ENCODE peak calls at places on chromosomes 1 and 21, in four cellular contexts. U is endothelial cell of umbilical vein; F is heart left ventricle; O is CD4-positive, CD25-positive, alpha-beta regulatory T cell. J is an unnamed sample. For H3K27me3, the result is how much of the 10 kb centered on the place peaks cover.

GRCh38 chr1:220281159-220281574 is 8.9 kb upstream of the RAB3GAP2 start:
- DNase-seq in O (no peak), U (peak), F (no peak), J (no peak)

GRCh38 chr21:34526618-34527290 is 14.7 kb upstream of the KCNE1 start:
- DNase-seq in O (peak), U (peak), F (peak), J (peak)

GRCh38 chr1:87131809-87132663 is 196.6 kb upstream of the LMO4 start:
- DNase-seq in U (peak), O (peak), F (peak), J (peak)

GRCh38 chr21:42530167-42530518 is 16.5 kb downstream of the SLC37A1 start:
- DNase-seq in O (no peak), U (no peak), F (no peak), J (no peak)

GRCh38 chr1:236795757-236796719 is 946 bp downstream of the MTR start:
- DNase-seq in O (peak), F (no peak), U (peak), J (no peak)

GRCh38 chr1:55214214-55214902 is 806 bp downstream of the USP24 start:
- DNase-seq in O (peak), F (peak), U (peak), J (no peak)

GRCh38 chr1:37676281-37677243 is 15.8 kb upstream of the CDCA8 start:
- DNase-seq in F (no peak), U (no peak), O (no peak), J (no peak)

GRCh38 chr1:2345297-2346075 is 45.9 kb downstream of the MORN1 start:
- DNase-seq in F (no peak), O (no peak), U (no peak), J (no peak)

GRCh38 chr1:17844146-17844826 is 89.2 kb downstream of the ACTL8 start:
- DNase-seq in U (no peak), O (no peak), F (no peak), J (no peak)

GRCh38 chr1:35708179-35708891 is 10.3 kb downstream of the C1orf216 start:
- DNase-seq in O (peak), U (no peak), F (no peak), J (no peak)

GRCh38 chr21:30408782-30409494 is 13.1 kb downstream of the KRTAP13-1 start:
- DNase-seq in O (peak), U (no peak), F (peak), J (no peak)

DNA sequence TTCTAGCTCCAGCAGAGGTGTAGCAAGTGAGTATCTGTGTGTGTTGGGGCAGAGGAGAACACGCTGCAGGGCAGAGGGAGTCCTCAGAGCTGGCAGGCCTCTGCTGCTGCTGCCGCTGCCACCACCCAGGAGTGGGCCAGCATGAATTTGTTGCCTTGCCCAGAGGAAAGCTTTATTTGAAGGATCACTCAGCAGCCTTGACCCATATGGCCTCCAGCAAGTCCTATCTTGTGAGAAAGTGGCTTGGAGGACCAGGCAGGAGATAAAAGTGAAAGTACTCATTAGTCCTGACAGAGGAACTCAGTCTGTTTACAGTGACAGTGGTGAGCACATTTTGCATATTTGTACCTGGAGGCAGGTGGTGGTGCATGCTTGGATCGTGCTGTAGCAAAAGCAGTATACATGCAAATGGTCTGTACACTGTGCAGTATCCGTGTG is 3.1 kb downstream of the TRAF5 start:
- DNase-seq in F (no peak), O (peak), U (no peak), J (no peak)
- H3K4me3 ChIP-seq in F (no peak), O (peak), U (no peak), J (no peak)

GRCh38 chr1:184754479-184755225 is at the start of gene EDEM3:
- DNase-seq in F (peak), O (peak), U (peak), J (peak)
- H3K27ac ChIP-seq in F (peak), O (peak), U (peak), J (peak)

DNA sequence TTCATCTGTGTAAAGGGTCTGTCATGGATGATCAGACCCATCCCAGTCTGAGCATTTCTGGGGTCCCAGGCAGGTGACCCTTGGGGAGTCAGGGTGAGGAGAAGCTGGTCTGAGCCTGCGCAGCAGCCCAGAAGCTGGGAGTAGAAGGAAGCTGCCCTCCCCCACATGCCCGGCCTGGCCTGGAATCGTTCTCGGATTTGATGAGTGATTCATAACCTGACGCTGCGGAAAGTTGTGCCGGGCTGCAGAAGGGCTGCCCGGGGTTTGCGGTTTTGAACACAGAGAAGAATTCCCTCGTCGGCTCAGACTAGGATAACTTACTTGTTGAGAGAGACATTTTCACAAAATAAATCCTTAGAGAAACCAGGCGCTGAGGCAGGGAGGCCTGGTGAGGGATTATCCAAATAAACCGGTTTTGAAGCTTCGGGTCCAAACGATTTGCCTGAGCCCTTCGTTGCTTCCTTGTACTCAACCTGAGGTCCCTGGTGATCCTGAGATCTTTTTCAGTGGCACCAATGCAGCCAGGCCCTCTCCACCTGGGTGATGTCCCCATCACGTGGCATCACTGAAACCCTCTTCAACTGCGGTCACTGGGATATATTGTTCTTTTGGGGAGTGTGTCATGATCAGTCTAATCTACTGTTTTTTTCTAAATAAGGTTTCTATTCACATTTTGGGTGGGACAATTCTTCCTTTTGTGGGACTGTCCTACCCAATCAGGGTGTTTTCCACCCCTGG is 29.2 kb downstream of the EPHB2 start:
- DNase-seq in O (no peak), F (no peak), U (peak), J (peak)
- H3K27me3 ChIP-seq in O (under half), F (under half), U (under half), J (under half)

GRCh38 chr1:113813218-113813617 is 942 bp upstream of the RSBN1 start:
- DNase-seq in U (no peak), O (no peak), F (no peak), J (no peak)
- H3K4me3 ChIP-seq in U (no peak), O (peak), F (no peak), J (no peak)

DNA sequence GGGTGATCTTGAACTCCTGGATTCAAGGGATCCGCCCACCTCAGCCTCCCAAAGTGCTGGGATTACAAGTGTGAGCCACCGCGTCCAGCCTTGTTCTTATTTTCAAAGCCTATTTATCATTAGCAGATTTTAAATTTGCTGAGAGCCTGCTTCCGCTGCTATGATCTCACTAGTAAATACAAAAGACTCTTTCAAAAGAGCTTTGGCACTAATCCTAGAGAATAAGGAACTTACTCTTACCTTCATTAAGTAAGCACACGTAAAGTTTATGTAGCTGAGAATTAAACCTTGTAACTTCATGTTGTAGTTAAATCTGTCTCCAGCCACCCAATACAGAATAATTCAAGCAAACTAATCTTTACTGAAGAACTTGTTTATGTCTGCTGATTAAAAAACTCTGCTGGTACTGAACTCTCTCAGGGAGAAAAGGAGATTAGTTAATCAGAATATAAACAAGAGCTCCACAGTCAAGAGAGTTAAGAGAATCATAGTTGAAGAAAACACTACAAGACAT is 72.3 kb downstream of the RUSC1 start:
- DNase-seq in O (no peak), U (no peak), F (no peak), J (peak)
- H3K27ac ChIP-seq in O (no peak), U (no peak), F (no peak), J (peak)

GRCh38 chr1:1178794-1179331 is 5.2 kb downstream of the TTLL10 start:
- DNase-seq in F (peak), U (no peak), O (no peak), J (no peak)

GRCh38 chr1:1181129-1181937 is 7.7 kb downstream of the TTLL10 start:
- DNase-seq in F (peak), O (no peak), U (no peak), J (no peak)

GRCh38 chr1:1179339-1179982 is 5.8 kb downstream of the TTLL10 start:
- DNase-seq in U (no peak), O (no peak), F (peak), J (no peak)

GRCh38 chr1:1181938-1182410 is 8.3 kb downstream of the TTLL10 start:
- DNase-seq in F (peak), U (no peak), O (no peak), J (no peak)

DNA sequence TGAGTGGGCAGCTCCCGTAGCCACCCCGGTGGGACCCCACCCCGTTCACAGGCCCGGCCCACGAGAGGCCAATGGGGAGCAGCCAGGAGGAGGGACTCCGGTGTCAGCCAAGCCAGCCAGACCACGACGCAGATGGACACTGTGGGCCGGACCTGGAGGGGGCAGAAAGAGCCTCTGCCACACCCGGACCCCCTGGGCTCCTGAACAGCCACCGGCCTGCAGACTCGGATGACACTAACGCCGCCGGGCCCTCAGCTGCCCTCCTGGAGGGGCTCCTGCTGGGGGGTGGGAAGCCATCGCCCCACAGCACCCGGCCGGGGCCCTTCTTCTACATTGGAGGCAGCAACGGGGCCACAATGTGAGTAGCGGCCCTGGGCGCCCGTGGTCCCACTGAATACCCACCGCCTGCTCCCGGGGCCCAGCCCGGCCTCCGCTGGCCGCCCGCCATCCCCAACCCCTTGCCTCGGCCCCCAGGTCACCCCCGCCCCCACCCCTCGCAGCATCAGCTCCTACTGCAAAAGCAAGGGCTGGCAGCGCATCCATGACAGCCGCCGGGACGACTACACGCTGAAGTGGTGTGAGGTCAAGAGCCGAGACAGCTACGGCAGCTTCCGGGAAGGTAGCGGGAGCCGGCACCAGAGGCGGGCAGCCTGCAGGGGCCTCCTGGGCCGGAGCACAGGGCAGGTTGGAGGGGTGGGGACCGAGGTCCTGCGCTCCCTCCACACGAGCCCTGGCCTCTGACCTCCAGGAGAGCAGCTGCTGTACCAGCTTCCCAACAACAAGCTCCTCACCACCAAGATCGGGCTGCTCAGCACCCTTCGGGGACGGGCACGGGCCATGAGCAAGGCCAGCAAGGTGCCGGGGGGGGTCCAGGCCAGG is 6.5 kb downstream of the TTLL10 start:
- DNase-seq in O (no peak), F (peak), U (no peak), J (no peak)
- H3K27me3 ChIP-seq in O (under half), F (under half), U (under half), J (under half)

GRCh38 chr1:51570063-51570720 is 46.7 kb upstream of the OSBPL9 start:
- DNase-seq in U (no peak), O (peak), F (no peak), J (no peak)

GRCh38 chr1:51572365-51572764 is 44.5 kb upstream of the OSBPL9 start:
- DNase-seq in O (no peak), U (no peak), F (no peak), J (no peak)

GRCh38 chr1:51568231-51568935 is 48.5 kb upstream of the OSBPL9 start:
- DNase-seq in O (no peak), U (no peak), F (no peak), J (no peak)

GRCh38 chr1:51567653-51568052 is 48.6 kb upstream of the EPS15 start:
- DNase-seq in U (peak), O (no peak), F (no peak), J (no peak)

GRCh38 chr1:51569284-51570062 is 47.4 kb upstream of the OSBPL9 start:
- DNase-seq in O (peak), U (peak), F (no peak), J (no peak)
- H3K4me3 ChIP-seq in O (peak), U (no peak), F (no peak), J (no peak)

GRCh38 chr1:70043806-70044205 is 161.6 kb downstream of the LRRC40 start:
- DNase-seq in F (no peak), O (no peak), U (peak), J (no peak)
- H3K27ac ChIP-seq in F (no peak), O (no peak), U (peak), J (no peak)

DNA sequence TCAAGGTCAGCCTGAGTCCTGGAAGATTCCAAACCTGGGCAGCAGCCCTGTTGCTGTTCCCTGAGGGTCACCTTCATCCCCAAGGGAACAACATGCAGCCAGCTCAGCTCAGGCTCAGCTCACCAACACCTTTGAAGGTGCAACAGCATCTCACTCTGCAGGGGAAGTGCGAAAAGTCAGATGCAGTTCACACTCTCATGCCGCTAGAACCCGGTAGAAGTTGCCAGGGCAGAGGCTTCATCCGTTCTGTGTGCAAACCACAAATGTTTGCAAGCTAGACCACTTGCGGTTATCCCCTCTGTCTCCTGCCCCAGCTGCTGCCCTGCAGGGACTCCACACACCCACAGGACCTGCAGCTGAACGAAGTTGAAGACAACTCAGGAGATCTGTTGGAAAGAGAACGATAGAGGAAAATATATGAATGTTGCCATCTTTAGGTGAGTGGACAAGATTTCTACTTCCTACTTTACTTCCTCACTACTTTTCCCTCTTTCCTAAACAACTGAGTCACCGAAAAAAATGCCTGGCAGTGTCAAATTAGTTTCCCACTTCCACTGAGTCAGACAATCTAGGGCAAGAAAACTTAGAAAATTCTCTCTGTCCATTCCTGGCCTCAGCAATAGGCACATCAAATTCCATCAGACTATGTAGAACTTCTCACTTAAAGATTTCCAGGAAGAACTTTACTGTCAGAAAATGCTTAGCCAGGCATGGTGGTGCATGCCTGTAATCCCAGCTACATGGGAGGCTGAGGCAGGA is 1.8 kb upstream of the FCRL6 start:
- DNase-seq in O (peak), U (no peak), F (no peak), J (no peak)
- H3K27me3 ChIP-seq in O (under half), U (under half), F (under half), J (under half)

DNA sequence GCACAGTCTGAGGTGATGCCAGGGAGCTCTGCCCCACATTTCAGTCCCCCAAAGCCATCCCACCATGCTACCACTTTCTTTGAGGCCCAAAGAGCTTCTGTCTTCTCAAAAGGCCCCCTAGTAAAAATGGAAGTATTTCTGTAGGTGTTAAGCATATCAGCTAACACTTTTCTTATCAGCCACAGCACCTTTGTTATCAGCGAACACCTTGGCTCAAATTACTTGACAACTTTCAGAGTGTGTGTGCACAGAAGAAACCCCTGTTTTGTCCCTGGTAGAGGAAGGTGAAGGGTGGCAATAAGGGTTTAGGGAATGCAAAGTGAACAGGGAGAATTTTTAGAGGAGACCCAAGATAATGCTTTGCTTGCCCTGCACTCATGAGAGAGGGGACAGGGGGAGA is 54.8 kb upstream of the GJA8 start:
- DNase-seq in O (no peak), U (no peak), F (no peak), J (no peak)
- H3K4me3 ChIP-seq in O (no peak), U (no peak), F (no peak), J (no peak)